ENCODE peak calls at places on chromosomes 3 and 15, in ten cellular contexts. I is choroid plexus epithelial cell; M is heart right ventricle; W is CD14-positive monocyte; T is ovary; B is CD4-positive, alpha-beta T cell; V is neural crest cell; U is AG09309; A is glutamatergic neuron; K is fibroblast of pulmonary artery. Z is an unnamed sample.

GRCh38 chr15:45199136-45199810 is 11.5 kb upstream of the SHF start:
- DNase-seq in A (no peak), W (no peak), M (no peak), I (no peak), B (peak; percentile 19), U (no peak), V (peak; percentile 26), T (peak; percentile 35), K (no peak), Z (peak; percentile 42)

GRCh38 chr15:96887730-96888129 is 557.2 kb downstream of the NR2F2 start:
- DNase-seq in V (no peak), M (no peak), T (no peak), B (no peak), I (peak; percentile 40), W (no peak), K (peak; percentile 31), A (no peak), U (no peak), Z (no peak)

GRCh38 chr3:14837188-14837587 is 18.4 kb downstream of the FGD5 start:
- DNase-seq in U (no peak), K (no peak), I (no peak), T (no peak), B (no peak), A (no peak), V (no peak), W (no peak), M (no peak), Z (no peak)

GRCh38 chr3:138408751-138409161 is 25.7 kb upstream of the ESYT3 start:
- DNase-seq in K (no peak), W (no peak), B (no peak), U (no peak), V (no peak), I (no peak), A (no peak), T (no peak), M (no peak), Z (no peak)

GRCh38 chr15:67199391-67199790 is 55.1 kb downstream of the AAGAB start:
- DNase-seq in U (no peak), T (no peak), A (no peak), M (no peak), I (peak; percentile 30), V (no peak), K (no peak), W (no peak), B (no peak), Z (no peak)

GRCh38 chr3:22360977-22361376 is 610.0 kb upstream of the ZNF385D start:
- DNase-seq in B (no peak), W (no peak), U (peak; percentile 28), K (peak; percentile 41), T (no peak), A (no peak), V (no peak), I (peak; percentile 72), M (no peak), Z (no peak)

GRCh38 chr3:12884104-12884742 is 42.9 kb upstream of the RPL32 start:
- DNase-seq in T (peak; percentile 52), W (no peak), U (no peak), B (no peak), A (no peak), M (peak; percentile 53), V (no peak), K (no peak), I (no peak), Z (no peak)

GRCh38 chr15:70647396-70647795 is 116.0 kb downstream of the UACA start:
- DNase-seq in I (no peak), M (no peak), V (no peak), U (no peak), W (no peak), B (no peak), T (no peak), K (peak; percentile 19), A (no peak), Z (no peak)

GRCh38 chr15:55108858-55109518 is 87.8 kb downstream of the RSL24D1 start:
- DNase-seq in W (peak; percentile 61), A (peak; percentile 88), B (no peak), M (peak; percentile 53), I (peak; percentile 64), U (no peak), V (peak; percentile 78), T (peak; percentile 14), K (peak; percentile 65), Z (no peak)

DNA sequence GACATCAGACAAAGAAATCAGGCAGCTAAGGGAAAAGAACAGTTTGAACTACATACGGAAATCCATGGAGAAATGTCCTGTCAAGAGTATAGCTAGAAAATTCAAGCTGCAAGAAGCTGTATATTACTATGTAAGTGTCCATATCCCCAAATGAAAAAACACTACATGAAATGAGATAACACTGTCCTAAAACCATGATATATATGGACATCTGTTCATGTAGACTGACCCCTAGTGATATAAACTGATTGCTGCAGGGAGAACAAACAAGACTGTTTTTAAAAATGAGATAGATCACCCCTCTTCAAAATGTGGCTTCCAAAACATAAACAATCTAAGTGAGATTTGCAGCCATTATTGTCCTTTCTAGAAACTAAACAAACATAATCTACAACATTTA is 985.6 kb downstream of the EPHA3 start:
- DNase-seq in M (no peak), A (no peak), K (peak; percentile 40), U (no peak), I (peak; percentile 67), W (no peak), V (no peak), T (no peak), B (no peak), Z (no peak)
- TF ChIP-seq CTCF in M (no peak), A (peak; percentile 75), K (peak; percentile 67), U (peak; percentile 43), I (peak; percentile 64), W (no peak), V (peak; percentile 71), T (no peak), B (no peak), Z (no peak)

GRCh38 chr3:27720899-27721716 is 1.0 kb downstream of the EOMES start:
- DNase-seq in M (no peak), U (no peak), K (no peak), T (no peak), W (no peak), I (no peak), V (no peak), B (no peak), A (no peak), Z (no peak)
- TF ChIP-seq CTCF in M (no peak), U (no peak), K (no peak), T (no peak), W (no peak), I (no peak), V (no peak), B (peak; percentile 30), A (no peak), Z (no peak)

GRCh38 chr15:31892513-31892912 is 137.8 kb upstream of the CHRNA7 start:
- DNase-seq in M (no peak), U (no peak), W (no peak), B (no peak), T (no peak), I (no peak), A (no peak), V (no peak), K (no peak), Z (no peak)

DNA sequence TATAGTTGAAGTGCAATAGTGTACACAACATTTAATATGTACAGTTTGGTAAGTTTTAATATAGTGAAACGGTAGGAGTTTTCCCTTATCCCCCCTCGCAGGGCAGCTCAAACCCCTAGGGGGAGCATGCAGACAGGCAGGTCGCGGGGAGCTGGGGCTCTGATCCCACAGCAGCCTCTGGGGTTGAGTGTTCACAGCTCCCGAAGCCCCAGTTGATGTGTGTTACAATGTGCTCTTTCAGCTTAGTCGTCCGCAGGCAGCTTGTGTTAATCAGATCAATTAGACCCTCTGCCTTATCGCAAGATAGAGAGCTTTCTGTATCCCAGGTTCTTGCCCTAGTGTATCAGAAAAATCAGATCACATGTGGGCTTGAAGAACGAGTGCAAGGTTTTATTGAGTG is 143.1 kb upstream of the CHRNA7 start:
- DNase-seq in T (no peak), U (no peak), K (no peak), W (no peak), B (no peak), A (peak; percentile 40), I (no peak), V (peak; percentile 8), M (no peak), Z (no peak)
- TF ChIP-seq CTCF in T (no peak), U (no peak), K (no peak), W (no peak), B (no peak), A (no peak), I (no peak), V (peak; percentile 36), M (no peak), Z (no peak)

DNA sequence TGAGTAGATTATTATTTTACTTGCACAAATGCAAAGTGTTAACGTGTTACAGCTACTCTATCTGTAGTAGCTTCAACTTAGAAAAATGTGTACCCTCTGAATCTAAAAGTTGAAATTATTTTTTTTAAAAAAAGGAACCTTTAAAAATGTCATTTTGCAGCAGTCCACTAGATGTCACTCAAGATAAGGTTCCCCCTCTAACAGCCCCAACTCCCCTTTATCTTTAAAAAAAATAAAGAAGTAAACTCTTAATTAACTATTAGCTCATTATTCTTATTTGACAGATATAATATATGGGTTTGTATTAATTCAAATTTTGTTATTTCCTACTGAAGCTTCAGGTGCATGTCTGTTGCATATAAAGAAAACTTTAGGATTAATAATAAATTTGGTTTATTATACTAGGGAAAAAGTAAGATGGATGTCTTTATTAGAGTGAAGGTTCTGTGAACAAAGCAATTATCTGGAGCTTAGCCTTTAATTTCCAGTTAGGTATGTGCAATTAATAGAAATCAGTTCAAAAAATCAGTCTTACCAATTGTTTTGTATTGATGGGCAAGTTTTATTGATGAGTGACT is 288.5 kb downstream of the VGLL3 start:
- DNase-seq in M (no peak), W (no peak), K (peak; percentile 6), A (no peak), T (no peak), I (peak; percentile 18), U (no peak), B (no peak), V (no peak), Z (no peak)
- TF ChIP-seq CTCF in M (no peak), W (peak; percentile 53), K (peak; percentile 49), A (peak; percentile 71), T (no peak), I (peak; percentile 63), U (peak; percentile 53), B (peak; percentile 22), V (peak; percentile 72), Z (peak; percentile 25)

GRCh38 chr15:87672309-87672897 is 584.1 kb downstream of the NTRK3 start:
- DNase-seq in I (peak; percentile 55), B (no peak), V (peak; percentile 38), K (peak; percentile 59), T (no peak), U (no peak), A (peak; percentile 69), W (no peak), M (no peak), Z (no peak)
- TF ChIP-seq CTCF in I (peak; percentile 85), B (no peak), V (peak; percentile 67), K (peak; percentile 94), T (no peak), U (peak; percentile 90), A (peak; percentile 79), W (no peak), M (no peak), Z (no peak)

GRCh38 chr15:86139828-86140227 is 60.2 kb downstream of the AGBL1 start:
- DNase-seq in U (no peak), I (no peak), K (no peak), W (no peak), A (peak; percentile 26), T (no peak), M (no peak), B (no peak), V (peak; percentile 5), Z (no peak)
- TF ChIP-seq CTCF in U (no peak), I (peak; percentile 8), K (peak; percentile 1), W (no peak), A (peak; percentile 62), T (no peak), M (no peak), B (no peak), V (peak; percentile 53), Z (no peak)